ENCODE peak calls at places on chromosomes 1 and 21, in eight cellular contexts. Q is tibial artery, F is PC-3, J is HFF-Myc, B is WERI-Rb-1, C is prostate gland, W is gastrocnemius medialis, E is cardiac muscle cell. H is an unnamed sample.

GRCh38 chr1:175178456-175178855 is 14.1 kb downstream of the KIAA0040 start:
- DNase-seq in J (no peak), B (no peak), F (no peak), Q (no peak), C (no peak), W (no peak), E (no peak), H (no peak)

GRCh38 chr21:41086551-41086950 is 81.4 kb upstream of the BACE2 start:
- DNase-seq in C (no peak), Q (no peak), F (no peak), W (no peak), J (peak), E (no peak), B (peak), H (no peak)

GRCh38 chr1:230350208-230350921 is 75.8 kb downstream of the PGBD5 start:
- DNase-seq in J (no peak), B (no peak), F (peak), Q (no peak), C (no peak), W (peak), E (peak), H (no peak)

GRCh38 chr1:215543191-215543606 is 23.9 kb upstream of the KCTD3 start:
- DNase-seq in E (peak), W (no peak), B (no peak), C (peak), J (no peak), Q (no peak), F (peak), H (peak)

GRCh38 chr1:28449904-28450303 is 55.9 kb upstream of the RCC1 start:
- DNase-seq in J (no peak), F (peak), C (no peak), Q (no peak), E (peak), B (no peak), W (no peak), H (no peak)

GRCh38 chr1:18110968-18111367 is 3.4 kb downstream of the IGSF21 start:
- DNase-seq in E (no peak), C (no peak), W (no peak), F (no peak), B (peak), Q (no peak), J (no peak), H (no peak)

GRCh38 chr1:10941891-10942541 is 70.4 kb upstream of the TARDBP start:
- DNase-seq in E (peak), W (peak), C (peak), B (peak), F (peak), Q (no peak), J (no peak), H (peak)

GRCh38 chr1:235397733-235398132 is 30.5 kb downstream of the TBCE start:
- DNase-seq in Q (no peak), W (no peak), B (no peak), E (peak), C (no peak), F (peak), J (no peak), H (peak)

GRCh38 chr1:209601809-209602657 is 18.5 kb downstream of the CAMK1G start:
- DNase-seq in Q (no peak), B (peak), E (peak), F (peak), C (peak), J (no peak), W (peak), H (no peak)

GRCh38 chr1:1162597-1163537 is 10.8 kb upstream of the TTLL10 start:
- DNase-seq in W (no peak), J (no peak), F (peak), C (peak), E (no peak), B (no peak), Q (no peak), H (no peak)

GRCh38 chr1:160371346-160371631 is 4.4 kb downstream of the NHLH1 start:
- DNase-seq in B (no peak), C (no peak), W (no peak), Q (no peak), F (no peak), E (no peak), J (no peak), H (no peak)

GRCh38 chr21:38139380-38140168 is 117.2 kb upstream of the KCNJ15 start:
- DNase-seq in C (peak), F (peak), Q (no peak), E (peak), J (no peak), B (no peak), W (no peak), H (no peak)

GRCh38 chr1:83033682-83034081 is 965.2 kb downstream of the TTLL7 start:
- DNase-seq in C (no peak), E (no peak), F (peak), W (no peak), J (peak), Q (no peak), B (no peak), H (no peak)

DNA sequence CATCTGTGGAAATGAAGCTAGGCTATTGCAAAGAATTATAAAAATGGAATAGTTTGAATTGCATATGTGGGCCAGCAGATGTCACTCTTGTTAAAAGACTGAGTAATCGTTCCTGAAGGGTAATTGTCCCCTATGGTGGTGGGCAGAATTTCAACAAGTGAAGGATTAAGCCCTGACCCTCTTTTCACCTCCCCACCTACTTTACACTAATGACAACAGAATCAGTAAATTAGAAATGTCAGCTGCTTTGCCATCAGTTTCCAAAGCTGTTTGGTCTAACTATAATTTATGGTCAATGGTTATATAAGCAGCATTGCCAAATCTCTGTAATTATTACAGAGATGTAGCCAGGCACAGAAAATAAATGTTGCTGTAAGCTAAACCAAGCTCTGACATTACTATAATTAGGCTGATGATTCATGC is 898.6 kb downstream of the AMY1C start:
- DNase-seq in J (no peak), E (peak), W (no peak), Q (no peak), B (peak), C (no peak), F (peak), H (no peak)
- H3K4me3 ChIP-seq in J (no peak), E (no peak), W (no peak), Q (no peak), B (no peak), C (no peak), F (no peak), H (no peak)

DNA sequence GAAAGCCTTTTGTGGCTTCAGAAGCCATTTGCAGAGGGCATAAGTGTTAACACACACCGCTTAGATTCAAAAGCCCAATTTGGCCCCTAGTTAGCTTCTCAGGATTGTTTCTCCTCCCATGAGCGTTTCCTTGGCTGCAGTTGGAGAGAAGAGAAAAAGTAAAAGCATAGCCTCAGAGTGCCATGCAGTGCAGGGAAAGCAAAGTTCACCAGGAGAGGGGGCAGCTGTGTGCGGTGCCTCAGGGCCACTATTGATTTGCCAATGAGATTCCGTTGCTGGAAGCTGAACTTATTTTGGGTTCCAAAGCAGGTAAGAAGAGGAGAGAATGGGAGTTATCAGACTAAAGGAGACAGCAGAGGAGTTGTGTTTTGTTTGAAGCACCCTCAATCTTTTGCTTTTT is 102.4 kb downstream of the SELENOF start:
- DNase-seq in C (no peak), B (no peak), F (no peak), Q (no peak), J (no peak), E (no peak), W (no peak), H (no peak)
- TF ChIP-seq CTCF in C (no peak), B (no peak), F (no peak), Q (no peak), J (no peak), E (no peak), W (no peak), H (no peak)

GRCh38 chr1:156291226-156292061 is 4.0 kb downstream of the GLMP start:
- DNase-seq in W (peak), C (peak), Q (peak), J (no peak), F (peak), B (peak), E (peak), H (no peak)
- H3K4me3 ChIP-seq in W (peak), C (peak), Q (peak), J (peak), F (peak), B (peak), E (peak), H (peak)

GRCh38 chr1:54488831-54489626 is 59.0 kb upstream of the ACOT11 start:
- DNase-seq in Q (peak), J (peak), E (peak), F (peak), B (peak), W (peak), C (peak), H (no peak)

GRCh38 chr1:54487571-54488050 is 60.4 kb upstream of the ACOT11 start:
- DNase-seq in E (no peak), W (peak), C (peak), J (no peak), F (peak), B (no peak), Q (peak), H (no peak)

GRCh38 chr1:54486864-54487263 is 61.2 kb upstream of the ACOT11 start:
- DNase-seq in E (no peak), C (no peak), W (no peak), Q (no peak), B (no peak), J (no peak), F (no peak), H (no peak)

GRCh38 chr1:54489627-54490240 is 58.3 kb upstream of the ACOT11 start:
- DNase-seq in E (no peak), J (no peak), B (no peak), C (no peak), Q (no peak), F (no peak), W (no peak), H (no peak)

GRCh38 chr1:54488065-54488750 is 59.8 kb upstream of the ACOT11 start:
- DNase-seq in E (peak), B (peak), Q (peak), C (peak), F (peak), W (peak), J (peak), H (peak)
- TF ChIP-seq CTCF in E (no peak), B (peak), Q (no peak), C (peak), F (peak), W (no peak), J (no peak), H (no peak)

DNA sequence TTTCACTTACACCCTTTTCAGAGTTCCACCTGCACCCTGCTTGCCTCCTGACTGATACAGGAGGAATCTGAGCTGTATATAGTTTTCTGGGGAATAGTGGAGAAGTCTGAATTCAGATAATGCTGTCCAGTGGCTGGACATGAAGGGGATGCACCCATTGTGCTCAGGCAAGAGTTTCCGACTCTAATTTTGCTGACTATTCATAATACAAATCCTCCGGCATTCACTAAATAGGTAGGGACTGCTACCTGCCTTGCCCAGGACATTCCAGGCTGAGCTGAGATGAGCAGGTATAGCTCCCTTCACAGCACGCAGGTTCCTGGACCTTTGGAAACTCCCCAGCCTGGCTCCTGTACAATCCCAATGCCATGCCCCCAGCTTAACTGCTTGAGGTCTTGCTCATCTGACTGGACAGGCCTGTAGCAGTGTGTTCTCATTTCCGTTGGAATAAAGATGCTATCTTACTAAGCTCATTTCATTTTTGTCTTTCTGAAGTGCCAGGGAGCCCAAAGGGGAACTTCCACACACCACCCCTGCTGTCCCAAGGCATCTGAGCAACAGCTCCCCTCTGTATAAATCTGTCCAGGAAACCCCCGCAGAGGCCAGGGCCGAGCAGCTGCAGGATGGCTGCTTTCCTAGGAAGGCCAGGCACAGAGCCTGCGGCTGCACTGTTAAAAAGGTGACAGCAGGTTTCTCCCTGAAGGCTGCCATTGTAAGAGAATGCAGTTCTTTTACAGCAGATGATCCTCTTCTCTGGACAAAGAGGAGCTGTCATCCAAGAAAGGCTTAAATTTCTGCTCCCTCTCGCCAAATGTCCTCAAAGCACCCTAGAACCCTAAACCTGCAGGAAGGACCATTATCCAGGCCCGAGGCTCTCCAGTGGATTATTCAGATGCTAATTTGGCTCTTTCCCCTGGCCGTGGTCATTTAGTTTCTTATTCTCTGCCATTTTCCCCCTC is 21.7 kb upstream of the VASH2 start:
- DNase-seq in F (no peak), J (no peak), C (no peak), Q (no peak), B (no peak), E (no peak), W (no peak), H (no peak)
- H3K4me3 ChIP-seq in F (no peak), J (no peak), C (no peak), Q (no peak), B (no peak), E (no peak), W (no peak), H (no peak)

GRCh38 chr1:2514863-2515762 is 11.3 kb downstream of the PANK4 start:
- DNase-seq in F (no peak), J (no peak), Q (no peak), B (no peak), C (no peak), E (no peak), W (no peak), H (no peak)
- TF ChIP-seq CTCF in F (peak), J (no peak), Q (no peak), B (peak), C (no peak), E (no peak), W (no peak), H (peak)

GRCh38 chr1:114861384-114861783 is 6.7 kb downstream of the SYCP1 start:
- DNase-seq in B (no peak), J (no peak), W (no peak), F (no peak), C (no peak), E (no peak), Q (no peak), H (no peak)
- H3K4me3 ChIP-seq in B (no peak), J (no peak), W (no peak), F (no peak), C (no peak), E (no peak), Q (no peak), H (no peak)

H was measured in AG09309.